ENCODE peak calls at places on chromosomes 1 and 21, in four cellular contexts. D, Q, I and V are unnamed samples.

GRCh38 chr1:221565718-221566117 is 176.2 kb downstream of the DUSP10 start:
- DNase-seq in I (no peak), Q (no peak), D (no peak), V (no peak)

GRCh38 chr1:20726107-20726911 is 6.2 kb downstream of the SH2D5 start:
- DNase-seq in Q (no peak), D (peak), I (no peak), V (no peak)

GRCh38 chr1:43036457-43036827 is 77.8 kb upstream of the SLC2A1 start:
- DNase-seq in I (no peak), D (no peak), Q (no peak), V (no peak)

GRCh38 chr1:117092594-117092993 is 29.0 kb downstream of the TRIM45 start:
- DNase-seq in D (no peak), Q (no peak), I (no peak), V (no peak)

GRCh38 chr1:203557390-203557789 is 63.4 kb downstream of the OPTC start:
- DNase-seq in I (peak), D (peak), Q (no peak), V (no peak)

GRCh38 chr1:19605884-19606442 is 38.1 kb upstream of the NBL1 start:
- DNase-seq in I (no peak), D (no peak), Q (no peak), V (no peak)

GRCh38 chr1:25735956-25736529 is 64.0 kb upstream of the SELENON start:
- DNase-seq in Q (no peak), I (no peak), D (no peak), V (no peak)

GRCh38 chr1:40930174-40930573 is 49.3 kb upstream of the CTPS1 start:
- DNase-seq in I (no peak), Q (no peak), D (no peak), V (no peak)

GRCh38 chr1:204018460-204018859 is 54.5 kb upstream of the SOX13 start:
- DNase-seq in D (no peak), I (no peak), Q (no peak), V (no peak)

GRCh38 chr21:10272216-10272615 is 249.2 kb upstream of the TPTE start:
- DNase-seq in D (no peak), I (no peak), Q (peak), V (peak)

GRCh38 chr1:223872308-223872878 is 26.6 kb upstream of the TP53BP2 start:
- DNase-seq in D (no peak), Q (no peak), I (no peak), V (no peak)

GRCh38 chr1:235100124-235100801 is 28.4 kb downstream of the TOMM20 start:
- DNase-seq in Q (no peak), I (no peak), D (peak), V (no peak)

GRCh38 chr1:220300442-220301121 is 28.3 kb upstream of the RAB3GAP2 start:
- DNase-seq in I (no peak), D (peak), Q (peak), V (peak)

GRCh38 chr1:200107004-200107470 is 79.5 kb downstream of the NR5A2 start:
- DNase-seq in Q (no peak), D (no peak), I (no peak), V (no peak)

GRCh38 chr1:232574867-232575523 is 54.9 kb downstream of the SIPA1L2 start:
- DNase-seq in I (no peak), D (no peak), Q (peak), V (no peak)

GRCh38 chr1:62389531-62389930 is 47.3 kb upstream of the USP1 start:
- DNase-seq in Q (no peak), D (no peak), I (no peak), V (no peak)

GRCh38 chr1:77170687-77171086 is 48.5 kb downstream of the PIGK start:
- DNase-seq in Q (no peak), I (no peak), D (no peak), V (no peak)

GRCh38 chr1:109579044-109579443 is 30.6 kb downstream of the GNAI3 start:
- DNase-seq in I (no peak), Q (no peak), D (no peak), V (no peak)

GRCh38 chr1:91511386-91511785 is 10.7 kb downstream of the CDC7 start:
- DNase-seq in Q (peak), I (no peak), D (no peak), V (no peak)

GRCh38 chr1:183586897-183587296 is 3.4 kb downstream of the NCF2 start:
- DNase-seq in D (no peak), I (no peak), Q (no peak), V (no peak)

GRCh38 chr1:71850515-71850914 is 431.8 kb downstream of the NEGR1 start:
- DNase-seq in Q (no peak), D (no peak), I (no peak), V (no peak)

GRCh38 chr1:100924212-100924611 is 28.3 kb downstream of the SLC30A7 start:
- DNase-seq in Q (no peak), D (no peak), I (no peak), V (no peak)

GRCh38 chr1:117128323-117129079 is 7.0 kb upstream of the TRIM45 start:
- DNase-seq in I (no peak), D (no peak), Q (no peak), V (no peak)

GRCh38 chr1:158434755-158435154 is 8.7 kb upstream of the OR10K2 start:
- DNase-seq in Q (no peak), I (no peak), D (no peak), V (no peak)

GRCh38 chr1:167491586-167492408 is 26.5 kb downstream of the CD247 start:
- DNase-seq in Q (no peak), D (no peak), I (no peak), V (no peak)

GRCh38 chr1:21100496-21100895 is 76.2 kb downstream of the EIF4G3 start:
- DNase-seq in D (no peak), Q (no peak), I (no peak), V (no peak)

GRCh38 chr1:64745986-64746940 is 1.4 kb downstream of the RAVER2 start:
- DNase-seq in D (no peak), I (no peak), Q (no peak), V (no peak)

GRCh38 chr21:42518626-42519025 is 5.0 kb downstream of the SLC37A1 start:
- DNase-seq in D (no peak), I (no peak), Q (no peak), V (no peak)

GRCh38 chr1:218348628-218349185 is 3.6 kb downstream of the TGFB2 start:
- DNase-seq in Q (peak), D (no peak), I (no peak), V (no peak)

GRCh38 chr1:56491441-56491840 is 87.9 kb downstream of the PLPP3 start:
- DNase-seq in D (no peak), I (no peak), Q (no peak), V (no peak)

GRCh38 chr21:26177187-26177586 is 6.6 kb upstream of the APP start:
- DNase-seq in I (no peak), D (no peak), Q (no peak), V (no peak)

GRCh38 chr21:38377165-38378093 is 120.6 kb downstream of the KCNJ15 start:
- DNase-seq in I (no peak), Q (no peak), D (no peak), V (no peak)

GRCh38 chr1:90000934-90001676 is 6.2 kb downstream of the ZNF326 start:
- DNase-seq in Q (no peak), D (no peak), I (no peak), V (no peak)